ENCODE peak calls at places on chromosomes 11 and 22, in ten cellular contexts. N, G, K, H, J, S, Y, X, A and W are unnamed samples.

GRCh38 chr11:99370557-99371200 is 349.9 kb downstream of the CNTN5 start:
- DNase-seq in A (no peak), J (no peak), H (no peak), X (peak; percentile 36), G (peak; percentile 72), K (peak; percentile 55), Y (peak; percentile 65), S (no peak), N (peak; percentile 23), W (peak; percentile 55)

GRCh38 chr11:854601-855342 is 12.1 kb downstream of the TSPAN4 start:
- DNase-seq in A (no peak), H (no peak), X (no peak), Y (no peak), K (no peak), S (no peak), N (peak; percentile 80), J (no peak), G (no peak), W (no peak)

GRCh38 chr11:69640260-69640994 is 529 bp upstream of the CCND1 start:
- DNase-seq in N (peak; percentile 48), Y (no peak), A (no peak), X (peak; percentile 50), K (no peak), J (peak; percentile 52), S (no peak), G (no peak), H (no peak), W (no peak)

GRCh38 chr22:20624161-20624616 is 116.8 kb downstream of the MED15 start:
- DNase-seq in X (no peak), K (no peak), Y (peak; percentile 16), J (peak; percentile 41), N (no peak), S (no peak), G (peak; percentile 31), H (no peak), A (no peak), W (no peak)

GRCh38 chr11:6655020-6655789 is 404 bp downstream of the DCHS1 start:
- DNase-seq in X (peak; percentile 41), Y (no peak), H (no peak), N (peak; percentile 67), S (no peak), G (no peak), J (no peak), K (no peak), A (peak; percentile 52), W (peak; percentile 55)

GRCh38 chr22:35987487-35987886 is 41.1 kb downstream of the RBFOX2 start:
- DNase-seq in X (no peak), A (no peak), H (peak; percentile 15), Y (peak; percentile 48), G (peak; percentile 58), J (no peak), N (no peak), K (no peak), S (no peak), W (peak; percentile 13)

GRCh38 chr11:34548278-34548677 is 34.7 kb upstream of the ELF5 start:
- DNase-seq in N (no peak), G (no peak), Y (no peak), X (no peak), J (no peak), K (no peak), S (no peak), H (no peak), A (no peak), W (no peak)

GRCh38 chr11:108983621-108984020 is 318.8 kb downstream of the DDX10 start:
- DNase-seq in N (no peak), A (no peak), Y (peak; percentile 58), S (no peak), K (no peak), G (no peak), X (no peak), H (no peak), J (no peak), W (no peak)

GRCh38 chr11:65131895-65132237 is 2.5 kb downstream of the SYVN1 start:
- DNase-seq in X (no peak), A (no peak), J (no peak), H (no peak), Y (no peak), G (no peak), K (no peak), N (no peak), S (no peak), W (no peak)

GRCh38 chr11:85810871-85811611 is at the start of gene SYTL2:
- DNase-seq in A (peak; percentile 87), J (peak; percentile 71), K (peak; percentile 83), N (peak; percentile 92), G (peak; percentile 48), X (peak; percentile 86), H (peak; percentile 6), S (peak; percentile 60), Y (peak; percentile 61), W (peak; percentile 83)
- H3K4me3 ChIP-seq in A (peak within 1 kb of the TSS; percentile 55), J (peak within 1 kb of the TSS; percentile 26), K (peak within 1 kb of the TSS; percentile 26), N (peak within 1 kb of the TSS; percentile 55), G (peak within 1 kb of the TSS; percentile 75), X (peak within 1 kb of the TSS; percentile 87), H (peak within 1 kb of the TSS; percentile 35), S (peak within 1 kb of the TSS; percentile 62), Y (peak within 1 kb of the TSS; percentile 65), W (peak within 1 kb of the TSS; percentile 39)

GRCh38 chr11:76628408-76628947 is 42.1 kb downstream of the LRRC32 start:
- DNase-seq in J (no peak), A (no peak), G (no peak), X (no peak), K (no peak), H (no peak), N (no peak), S (no peak), Y (no peak), W (no peak)

GRCh38 chr11:76631566-76632308 is 38.8 kb downstream of the LRRC32 start:
- DNase-seq in A (no peak), X (no peak), N (no peak), Y (no peak), G (no peak), S (no peak), K (no peak), H (no peak), J (no peak), W (no peak)

GRCh38 chr11:76629133-76629852 is 41.3 kb downstream of the LRRC32 start:
- DNase-seq in X (no peak), G (peak; percentile 75), S (no peak), K (no peak), J (no peak), H (no peak), N (no peak), A (no peak), Y (peak; percentile 33), W (no peak)

GRCh38 chr11:76630600-76630999 is 39.9 kb downstream of the LRRC32 start:
- DNase-seq in A (no peak), S (no peak), H (no peak), N (no peak), K (no peak), G (no peak), X (no peak), J (no peak), Y (no peak), W (no peak)

DNA sequence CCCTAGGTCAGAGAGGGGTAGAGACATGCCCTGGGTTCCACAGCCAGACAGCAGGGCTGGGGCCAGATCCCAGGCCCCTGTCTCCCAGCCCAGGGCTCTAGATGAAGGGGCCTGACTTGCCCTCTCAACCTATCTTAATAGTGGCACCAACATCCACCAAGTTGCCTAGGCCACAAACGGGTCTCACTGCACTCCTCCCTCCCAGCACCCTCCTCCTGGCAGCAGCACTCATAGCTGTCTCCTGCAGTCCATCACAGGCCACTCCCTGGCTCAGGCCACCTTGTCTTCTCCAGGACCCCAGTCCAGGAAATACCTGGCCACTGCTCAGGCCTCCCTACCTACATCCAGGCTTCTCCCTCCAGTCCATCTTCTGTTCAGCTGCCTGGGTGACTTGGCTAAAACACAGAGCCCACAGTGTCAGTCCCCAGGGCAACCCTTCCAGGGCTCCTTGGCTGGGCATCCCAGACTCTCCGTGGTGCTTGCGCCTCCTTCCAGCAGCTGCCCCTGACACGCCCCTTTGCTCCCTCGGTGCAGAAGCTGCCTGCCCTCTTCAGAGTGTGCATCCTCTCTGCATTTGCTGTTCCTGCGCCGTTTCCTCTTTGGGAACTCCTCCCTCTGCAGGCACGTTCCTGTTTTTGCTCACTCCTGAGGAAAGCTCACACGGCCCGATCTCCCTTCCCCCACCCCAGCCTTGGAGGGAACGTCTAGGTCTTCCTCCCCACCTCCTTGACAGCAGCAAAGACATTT is 40.5 kb downstream of the LRRC32 start:
- DNase-seq in G (peak; percentile 18), J (no peak), H (no peak), N (no peak), X (peak; percentile 37), K (no peak), S (no peak), A (no peak), Y (no peak), W (peak; percentile 52)
- H3K4me1 ChIP-seq in G (peaks cover 12% of the 10 kb centered on the region), J (peaks cover under 1% of the 10 kb centered on the region), H (no peaks in the 10 kb centered on the region), N (no peaks in the 10 kb centered on the region), X (no peaks in the 10 kb centered on the region), K (no peaks in the 10 kb centered on the region), S (peaks cover 47% of the 10 kb centered on the region), A (no peaks in the 10 kb centered on the region), Y (peaks cover 12% of the 10 kb centered on the region), W (peaks cover 8% of the 10 kb centered on the region)

DNA sequence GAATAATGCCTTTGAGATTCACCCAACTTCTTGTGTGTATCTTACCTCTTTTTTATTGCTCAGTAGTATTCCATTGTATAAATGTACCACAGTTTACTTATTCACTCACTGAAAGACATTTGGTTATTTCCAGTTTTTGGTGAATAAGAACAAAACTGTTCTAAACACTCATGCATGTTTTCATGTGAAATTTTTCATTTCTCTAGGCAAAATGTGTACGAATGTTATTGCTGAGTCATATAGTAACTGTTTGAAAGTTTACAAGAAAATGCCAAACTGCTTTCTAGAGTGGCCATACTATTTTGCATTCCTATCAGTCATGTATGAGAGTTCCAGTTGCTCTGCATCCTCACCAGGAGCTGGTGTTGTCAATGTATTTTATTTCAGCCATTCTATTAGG is 8.8 kb upstream of the EMSY start:
- DNase-seq in H (no peak), S (no peak), K (no peak), X (no peak), N (no peak), Y (no peak), A (no peak), J (no peak), G (peak; percentile 42), W (no peak)
- H3K4me2 ChIP-seq in H (no peak overlapping the region), S (no peak overlapping the region), K (no peak overlapping the region), X (no peak overlapping the region), N (no peak overlapping the region), Y (no peak overlapping the region), A (no peak overlapping the region), J (no peak overlapping the region), G (no peak overlapping the region), W (no peak overlapping the region)

DNA sequence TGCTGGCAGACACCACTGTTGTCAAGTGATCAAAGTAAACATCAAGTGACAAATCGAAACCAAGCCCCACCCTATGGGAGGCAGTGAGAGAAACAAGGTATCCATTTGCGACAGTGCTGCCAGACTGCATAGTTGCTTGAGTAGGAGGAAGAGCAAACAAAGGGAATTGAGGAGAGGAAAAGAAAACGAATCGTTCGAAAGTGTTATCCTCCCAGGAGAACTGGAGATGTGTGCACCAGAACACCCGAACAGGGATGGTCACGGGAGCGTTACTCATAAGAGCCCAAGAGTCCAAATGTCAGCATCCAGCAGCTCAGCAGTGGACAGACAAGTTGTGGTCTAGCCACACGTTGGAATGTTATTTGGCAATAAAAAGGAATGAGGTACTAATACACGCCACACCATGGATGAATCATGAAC is 58.4 kb upstream of the NUP50 start:
- DNase-seq in N (no peak), A (no peak), H (peak; percentile 35), Y (peak; percentile 55), S (no peak), G (peak; percentile 97), X (no peak), K (no peak), J (peak; percentile 95), W (peak; percentile 65)
- H3K4me3 ChIP-seq in N (no peak overlapping the region), A (no peak overlapping the region), H (no peak overlapping the region), Y (no peak overlapping the region), S (no peak overlapping the region), G (peak overlapping the region; percentile 44), X (no peak overlapping the region), K (no peak overlapping the region), J (no peak overlapping the region), W (no peak overlapping the region)

GRCh38 chr22:37312549-37313183 is 30.4 kb downstream of the CYTH4 start:
- DNase-seq in K (no peak), G (no peak), S (no peak), H (no peak), A (no peak), X (no peak), N (no peak), Y (no peak), J (no peak), W (no peak)
- H3K4me1 ChIP-seq in K (no peaks in the 10 kb centered on the region), G (peaks cover 33% of the 10 kb centered on the region), S (peaks cover 40% of the 10 kb centered on the region), H (peaks cover 8% of the 10 kb centered on the region), A (peaks cover 1% of the 10 kb centered on the region), X (no peaks in the 10 kb centered on the region), N (no peaks in the 10 kb centered on the region), Y (peaks cover 15% of the 10 kb centered on the region), J (peaks cover 60% of the 10 kb centered on the region), W (peaks cover 6% of the 10 kb centered on the region)